ENCODE peak calls at places on chromosomes 13 and 19, in seven cellular contexts. One of them, this sample, is unnamed.

GRCh38 chr19:16882146-16882545 is 6.7 kb upstream of the F2RL3 start:
- DNase-seq in IMR-90: no peak
- DNase-seq in foreskin fibroblast: no peak
- DNase-seq in pancreas: no peak
- DNase-seq in AG09309: no peak
- DNase-seq in tibial artery: no peak
- DNase-seq in AG04450: no peak
- DNase-seq in this sample: peak; percentile 15

GRCh38 chr13:66915596-66916185 is 314.4 kb downstream of the PCDH9 start:
- DNase-seq in AG04450: no peak
- DNase-seq in AG09309: no peak
- DNase-seq in pancreas: no peak
- DNase-seq in foreskin fibroblast: peak; percentile 36
- DNase-seq in tibial artery: no peak
- DNase-seq in IMR-90: peak; percentile 63
- DNase-seq in this sample: peak; percentile 48

GRCh38 chr19:695350-695949 is at the start of gene PRSS57:
- DNase-seq in pancreas: no peak
- DNase-seq in IMR-90: no peak
- DNase-seq in foreskin fibroblast: no peak
- DNase-seq in AG04450: no peak
- DNase-seq in AG09309: no peak
- DNase-seq in tibial artery: no peak
- DNase-seq in this sample: no peak

GRCh38 chr19:38699027-38699346 is 45.3 kb downstream of the CAPN12 start:
- DNase-seq in AG09309: no peak
- DNase-seq in pancreas: no peak
- DNase-seq in IMR-90: no peak
- DNase-seq in AG04450: no peak
- DNase-seq in foreskin fibroblast: no peak
- DNase-seq in tibial artery: no peak
- DNase-seq in this sample: peak; percentile 95

GRCh38 chr19:8324186-8325050 is 3.1 kb downstream of the RPS28 start:
- DNase-seq in tibial artery: no peak
- DNase-seq in pancreas: no peak
- DNase-seq in AG04450: no peak
- DNase-seq in AG09309: no peak
- DNase-seq in IMR-90: no peak
- DNase-seq in foreskin fibroblast: peak; percentile 42
- DNase-seq in this sample: no peak

GRCh38 chr19:13031917-13032623 is 36.8 kb downstream of the NFIX start:
- DNase-seq in IMR-90: peak; percentile 58
- DNase-seq in pancreas: no peak
- DNase-seq in foreskin fibroblast: peak; percentile 82
- DNase-seq in tibial artery: no peak
- DNase-seq in AG09309: no peak
- DNase-seq in AG04450: no peak
- DNase-seq in this sample: peak; percentile 58

GRCh38 chr13:93080587-93080986 is 146.0 kb upstream of the GPC6 start:
- DNase-seq in AG04450: no peak
- DNase-seq in foreskin fibroblast: peak; percentile 2
- DNase-seq in AG09309: no peak
- DNase-seq in IMR-90: peak; percentile 10
- DNase-seq in pancreas: no peak
- DNase-seq in tibial artery: no peak
- DNase-seq in this sample: peak; percentile 52

GRCh38 chr19:35715981-35716734 is 1.6 kb upstream of the KMT2B start:
- DNase-seq in AG09309: no peak
- DNase-seq in tibial artery: peak; percentile 42
- DNase-seq in foreskin fibroblast: peak; percentile 76
- DNase-seq in AG04450: no peak
- DNase-seq in pancreas: peak; percentile 61
- DNase-seq in IMR-90: peak; percentile 30
- DNase-seq in this sample: no peak

GRCh38 chr19:50020481-50020880 is 4.7 kb downstream of the VRK3 start:
- DNase-seq in foreskin fibroblast: no peak
- DNase-seq in AG04450: no peak
- DNase-seq in IMR-90: no peak
- DNase-seq in tibial artery: no peak
- DNase-seq in AG09309: no peak
- DNase-seq in pancreas: no peak
- DNase-seq in this sample: no peak

GRCh38 chr19:35105047-35105410 is 10.6 kb upstream of the FXYD3 start:
- DNase-seq in tibial artery: no peak
- DNase-seq in AG04450: no peak
- DNase-seq in IMR-90: no peak
- DNase-seq in pancreas: no peak
- DNase-seq in foreskin fibroblast: no peak
- DNase-seq in AG09309: no peak
- DNase-seq in this sample: no peak

GRCh38 chr19:28224441-28224840 is 988.5 kb downstream of the UQCRFS1 start:
- DNase-seq in tibial artery: no peak
- DNase-seq in IMR-90: no peak
- DNase-seq in AG04450: no peak
- DNase-seq in foreskin fibroblast: no peak
- DNase-seq in AG09309: no peak
- DNase-seq in pancreas: no peak
- DNase-seq in this sample: no peak

GRCh38 chr13:41311607-41312500 is 787 bp downstream of the NAA16 start:
- DNase-seq in AG09309: no peak
- DNase-seq in IMR-90: peak; percentile 43
- DNase-seq in AG04450: no peak
- DNase-seq in foreskin fibroblast: peak; percentile 67
- DNase-seq in pancreas: peak; percentile 52
- DNase-seq in tibial artery: peak; percentile 28
- DNase-seq in this sample: peak; percentile 48

GRCh38 chr19:984165-984967 is at the start of gene WDR18:
- DNase-seq in tibial artery: peak; percentile 93
- DNase-seq in AG04450: peak; percentile 49
- DNase-seq in AG09309: peak; percentile 17
- DNase-seq in IMR-90: peak; percentile 81
- DNase-seq in foreskin fibroblast: peak; percentile 96
- DNase-seq in pancreas: peak; percentile 91
- DNase-seq in this sample: peak; percentile 89

GRCh38 chr13:111372651-111373425 is 52.4 kb downstream of the TEX29 start:
- DNase-seq in pancreas: no peak
- DNase-seq in IMR-90: no peak
- DNase-seq in AG09309: no peak
- DNase-seq in foreskin fibroblast: no peak
- DNase-seq in AG04450: no peak
- DNase-seq in tibial artery: no peak
- DNase-seq in this sample: no peak

GRCh38 chr13:71814806-71815205 is 52.2 kb downstream of the DACH1 start:
- DNase-seq in foreskin fibroblast: no peak
- DNase-seq in pancreas: no peak
- DNase-seq in AG09309: no peak
- DNase-seq in tibial artery: no peak
- DNase-seq in AG04450: no peak
- DNase-seq in IMR-90: no peak
- DNase-seq in this sample: no peak

GRCh38 chr19:13689050-13689449 is 75.3 kb upstream of the MRI1 start:
- DNase-seq in tibial artery: no peak
- DNase-seq in AG04450: no peak
- DNase-seq in foreskin fibroblast: peak; percentile 36
- DNase-seq in pancreas: no peak
- DNase-seq in AG09309: no peak
- DNase-seq in IMR-90: peak; percentile 15
- DNase-seq in this sample: no peak

GRCh38 chr13:23656637-23657036 is 86.4 kb downstream of the TNFRSF19 start:
- DNase-seq in AG09309: no peak
- DNase-seq in AG04450: peak; percentile 84
- DNase-seq in IMR-90: peak; percentile 98
- DNase-seq in tibial artery: no peak
- DNase-seq in foreskin fibroblast: peak; percentile 96
- DNase-seq in pancreas: no peak
- DNase-seq in this sample: no peak

GRCh38 chr19:6099037-6099436 is 11.3 kb downstream of the RFX2 start:
- DNase-seq in IMR-90: no peak
- DNase-seq in tibial artery: no peak
- DNase-seq in AG04450: no peak
- DNase-seq in foreskin fibroblast: no peak
- DNase-seq in pancreas: no peak
- DNase-seq in AG09309: no peak
- DNase-seq in this sample: no peak

GRCh38 chr13:41029629-41030028 is 10.5 kb upstream of the ELF1 start:
- DNase-seq in IMR-90: no peak
- DNase-seq in pancreas: no peak
- DNase-seq in tibial artery: no peak
- DNase-seq in foreskin fibroblast: no peak
- DNase-seq in AG04450: no peak
- DNase-seq in AG09309: no peak
- DNase-seq in this sample: no peak

GRCh38 chr13:51942189-51942588 is 69.1 kb downstream of the ATP7B start:
- DNase-seq in IMR-90: no peak
- DNase-seq in tibial artery: no peak
- DNase-seq in AG09309: no peak
- DNase-seq in AG04450: no peak
- DNase-seq in pancreas: no peak
- DNase-seq in foreskin fibroblast: no peak
- DNase-seq in this sample: peak; percentile 32

GRCh38 chr13:61918841-61919240 is 503.2 kb upstream of the PCDH20 start:
- DNase-seq in tibial artery: no peak
- DNase-seq in AG04450: no peak
- DNase-seq in AG09309: no peak
- DNase-seq in foreskin fibroblast: no peak
- DNase-seq in IMR-90: no peak
- DNase-seq in pancreas: no peak
- DNase-seq in this sample: no peak

GRCh38 chr13:80469841-80470378 is 129.0 kb upstream of the SPRY2 start:
- DNase-seq in pancreas: peak; percentile 17
- DNase-seq in IMR-90: peak; percentile 31
- DNase-seq in AG09309: no peak
- DNase-seq in foreskin fibroblast: peak; percentile 97
- DNase-seq in tibial artery: peak; percentile 93
- DNase-seq in AG04450: no peak
- DNase-seq in this sample: peak; percentile 83

GRCh38 chr13:83312194-83312593 is 570.1 kb downstream of the SLITRK1 start:
- DNase-seq in IMR-90: peak; percentile 6
- DNase-seq in tibial artery: no peak
- DNase-seq in foreskin fibroblast: peak; percentile 42
- DNase-seq in AG09309: no peak
- DNase-seq in pancreas: no peak
- DNase-seq in AG04450: no peak
- DNase-seq in this sample: peak; percentile 22

GRCh38 chr13:102845289-102845629 is 573 bp upstream of the ERCC5 start:
- DNase-seq in tibial artery: no peak
- DNase-seq in IMR-90: no peak
- DNase-seq in foreskin fibroblast: no peak
- DNase-seq in pancreas: no peak
- DNase-seq in AG09309: no peak
- DNase-seq in AG04450: no peak
- DNase-seq in this sample: no peak

GRCh38 chr13:25051065-25051464 is 44.9 kb upstream of the PABPC3 start:
- DNase-seq in tibial artery: no peak
- DNase-seq in AG09309: no peak
- DNase-seq in foreskin fibroblast: no peak
- DNase-seq in AG04450: no peak
- DNase-seq in IMR-90: no peak
- DNase-seq in pancreas: no peak
- DNase-seq in this sample: no peak

GRCh38 chr19:54141356-54141755 is 3.8 kb downstream of the CNOT3 start:
- DNase-seq in AG04450: no peak
- DNase-seq in IMR-90: peak; percentile 29
- DNase-seq in AG09309: no peak
- DNase-seq in foreskin fibroblast: peak; percentile 86
- DNase-seq in pancreas: no peak
- DNase-seq in tibial artery: no peak
- DNase-seq in this sample: no peak

GRCh38 chr19:10283786-10284540 is 2.8 kb upstream of the ICAM4 start:
- DNase-seq in pancreas: no peak
- DNase-seq in AG09309: no peak
- DNase-seq in IMR-90: no peak
- DNase-seq in foreskin fibroblast: no peak
- DNase-seq in tibial artery: no peak
- DNase-seq in AG04450: no peak
- DNase-seq in this sample: no peak

GRCh38 chr13:111187879-111188643 is 73.0 kb downstream of the ARHGEF7 start:
- DNase-seq in pancreas: no peak
- DNase-seq in AG04450: peak; percentile 20
- DNase-seq in AG09309: no peak
- DNase-seq in IMR-90: peak; percentile 67
- DNase-seq in foreskin fibroblast: peak; percentile 50
- DNase-seq in tibial artery: no peak
- DNase-seq in this sample: peak; percentile 88

GRCh38 chr19:30682576-30683536 is 310.7 kb downstream of the ZNF536 start:
- DNase-seq in AG04450: peak; percentile 61
- DNase-seq in AG09309: peak; percentile 81
- DNase-seq in IMR-90: peak; percentile 82
- DNase-seq in tibial artery: peak; percentile 69
- DNase-seq in pancreas: peak; percentile 60
- DNase-seq in foreskin fibroblast: peak; percentile 95
- DNase-seq in this sample: peak; percentile 55

GRCh38 chr13:41284512-41285288 is 21.3 kb upstream of the MTRF1 start:
- DNase-seq in tibial artery: no peak
- DNase-seq in AG09309: peak; percentile 79
- DNase-seq in foreskin fibroblast: peak; percentile 95
- DNase-seq in pancreas: no peak
- DNase-seq in IMR-90: peak; percentile 88
- DNase-seq in AG04450: peak; percentile 20
- DNase-seq in this sample: peak; percentile 97

GRCh38 chr19:22428299-22428913 is 6.3 kb upstream of the ZNF98 start:
- DNase-seq in foreskin fibroblast: no peak
- DNase-seq in pancreas: no peak
- DNase-seq in AG09309: no peak
- DNase-seq in AG04450: no peak
- DNase-seq in IMR-90: no peak
- DNase-seq in tibial artery: no peak
- DNase-seq in this sample: no peak
- H3K4me3 ChIP-seq in foreskin fibroblast: no peak overlapping the region
- H3K4me3 ChIP-seq in pancreas: peak overlapping the region; percentile 32
- H3K4me3 ChIP-seq in AG09309: no peak overlapping the region
- H3K4me3 ChIP-seq in AG04450: no peak overlapping the region
- H3K4me3 ChIP-seq in IMR-90: no peak overlapping the region
- H3K4me3 ChIP-seq in tibial artery: no peak overlapping the region
- H3K4me3 ChIP-seq in this sample: no peak overlapping the region

GRCh38 chr13:30299746-30300145 is 7.6 kb downstream of the KATNAL1 start:
- DNase-seq in AG04450: no peak
- DNase-seq in tibial artery: no peak
- DNase-seq in foreskin fibroblast: no peak
- DNase-seq in pancreas: no peak
- DNase-seq in AG09309: no peak
- DNase-seq in IMR-90: peak; percentile 35
- DNase-seq in this sample: no peak
- TF ChIP-seq CTCF in AG04450: no peak
- TF ChIP-seq CTCF in tibial artery: no peak
- TF ChIP-seq CTCF in foreskin fibroblast: no peak
- TF ChIP-seq CTCF in pancreas: no peak
- TF ChIP-seq CTCF in AG09309: no peak
- TF ChIP-seq CTCF in IMR-90: no peak
- TF ChIP-seq CTCF in this sample: no peak

GRCh38 chr19:4342421-4343055 is 824 bp upstream of the MPND start:
- DNase-seq in AG09309: peak; percentile 100
- DNase-seq in pancreas: peak; percentile 96
- DNase-seq in tibial artery: peak; percentile 98
- DNase-seq in foreskin fibroblast: peak; percentile 100
- DNase-seq in IMR-90: peak; percentile 100
- DNase-seq in AG04450: peak; percentile 100
- DNase-seq in this sample: peak; percentile 100
- H3K4me3 ChIP-seq in AG09309: peak overlapping the region; percentile 85
- H3K4me3 ChIP-seq in pancreas: peak overlapping the region; percentile 70
- H3K4me3 ChIP-seq in tibial artery: peak overlapping the region; percentile 70
- H3K4me3 ChIP-seq in foreskin fibroblast: peak overlapping the region; percentile 92
- H3K4me3 ChIP-seq in IMR-90: peak overlapping the region; percentile 81
- H3K4me3 ChIP-seq in AG04450: peak overlapping the region; percentile 72
- H3K4me3 ChIP-seq in this sample: peak overlapping the region; percentile 85

GRCh38 chr19:45527731-45528130 is 20.5 kb downstream of the VASP start:
- DNase-seq in pancreas: no peak
- DNase-seq in AG04450: no peak
- DNase-seq in tibial artery: no peak
- DNase-seq in AG09309: no peak
- DNase-seq in foreskin fibroblast: no peak
- DNase-seq in IMR-90: no peak
- DNase-seq in this sample: no peak
- TF ChIP-seq CTCF in pancreas: no peak
- TF ChIP-seq CTCF in AG04450: peak; percentile 5
- TF ChIP-seq CTCF in tibial artery: no peak
- TF ChIP-seq CTCF in AG09309: no peak
- TF ChIP-seq CTCF in foreskin fibroblast: no peak
- TF ChIP-seq CTCF in IMR-90: no peak
- TF ChIP-seq CTCF in this sample: no peak